ENCODE peak calls at places on chromosomes 11 and 22, in six cellular contexts. P is fibroblast of the aortic adventitia, C is choroid plexus epithelial cell, Z is neural crest cell, N is mammary epithelial cell, M is cardiac muscle cell. J is an unnamed sample.

GRCh38 chr11:105244157-105244820 is 104.7 kb upstream of the CARD18 start:
- DNase-seq in P (peak; percentile 91), C (peak; percentile 97), Z (no peak), N (peak; percentile 79), M (peak; percentile 57), J (peak; percentile 89)

GRCh38 chr11:70901951-70902521 is 350.3 kb downstream of the SHANK2 start:
- DNase-seq in P (no peak), C (no peak), Z (no peak), N (no peak), M (no peak), J (no peak)

GRCh38 chr22:42978453-42979103 is 36.4 kb downstream of the PACSIN2 start:
- DNase-seq in P (peak; percentile 96), C (no peak), Z (no peak), N (peak; percentile 87), M (no peak), J (no peak)

GRCh38 chr22:46119093-46119728 is 31.1 kb upstream of the PPARA start:
- DNase-seq in P (no peak), C (no peak), Z (no peak), N (no peak), M (no peak), J (no peak)

GRCh38 chr22:42436402-42436801 is 4.2 kb upstream of the NFAM1 start:
- DNase-seq in P (no peak), C (no peak), Z (no peak), N (no peak), M (no peak), J (no peak)

GRCh38 chr11:70948855-70949551 is 303.4 kb downstream of the SHANK2 start:
- DNase-seq in P (no peak), C (no peak), Z (no peak), N (no peak), M (no peak), J (no peak)

GRCh38 chr22:19448076-19448607 is 631 bp upstream of the C22orf39 start:
- DNase-seq in P (peak; percentile 65), C (peak; percentile 92), Z (no peak), N (peak; percentile 35), M (peak; percentile 67), J (no peak)

GRCh38 chr22:37469416-37470086 is 16.6 kb downstream of the MFNG start:
- DNase-seq in P (no peak), C (no peak), Z (no peak), N (no peak), M (no peak), J (no peak)

GRCh38 chr22:47552541-47553205 is 790.2 kb downstream of the TBC1D22A start:
- DNase-seq in P (no peak), C (no peak), Z (no peak), N (no peak), M (no peak), J (no peak)

GRCh38 chr11:75896843-75897419 is 81.9 kb downstream of the UVRAG start:
- DNase-seq in P (peak; percentile 75), C (peak; percentile 66), Z (no peak), N (peak; percentile 35), M (peak; percentile 52), J (peak; percentile 21)

GRCh38 chr11:106456651-106457050 is 379.2 kb downstream of the AASDHPPT start:
- DNase-seq in P (peak; percentile 48), C (no peak), Z (no peak), N (peak; percentile 70), M (no peak), J (no peak)

GRCh38 chr22:22720201-22720723 is 75.8 kb downstream of the GGTLC2 start:
- DNase-seq in P (peak; percentile 51), C (peak; percentile 79), Z (peak; percentile 42), N (no peak), M (no peak), J (peak; percentile 21)

GRCh38 chr11:8092587-8093424 is 11.8 kb downstream of the TUB start:
- DNase-seq in P (peak; percentile 77), C (peak; percentile 82), Z (peak; percentile 50), N (peak; percentile 48), M (peak; percentile 66), J (peak; percentile 31)

GRCh38 chr11:33329705-33330329 is 72.6 kb downstream of the HIPK3 start:
- DNase-seq in P (peak; percentile 83), C (peak; percentile 86), Z (peak; percentile 12), N (peak; percentile 55), M (peak; percentile 71), J (peak; percentile 31)

GRCh38 chr11:1880746-1881441 is 10.8 kb downstream of the PRR33 start:
- DNase-seq in P (no peak), C (no peak), Z (no peak), N (no peak), M (no peak), J (no peak)

GRCh38 chr22:16968218-16968595 is 39.8 kb downstream of the GAB4 start:
- DNase-seq in P (no peak), C (no peak), Z (no peak), N (no peak), M (no peak), J (no peak)

GRCh38 chr11:2651826-2652237 is 48.0 kb downstream of the KCNQ1OT1 start:
- DNase-seq in P (no peak), C (no peak), Z (no peak), N (no peak), M (no peak), J (no peak)

GRCh38 chr11:108886608-108887007 is 221.7 kb downstream of the DDX10 start:
- DNase-seq in P (peak; percentile 48), C (peak; percentile 70), Z (no peak), N (no peak), M (no peak), J (no peak)

GRCh38 chr11:92707173-92707619 is 262.3 kb upstream of the MTNR1B start:
- DNase-seq in P (peak; percentile 25), C (peak; percentile 1), Z (no peak), N (peak; percentile 98), M (no peak), J (no peak)

GRCh38 chr11:75346912-75347647 is 4.4 kb downstream of the ARRB1 start:
- DNase-seq in P (peak; percentile 78), C (peak; percentile 59), Z (no peak), N (no peak), M (no peak), J (no peak)

GRCh38 chr11:69429716-69430491 is 51.6 kb upstream of the LINC01488 start:
- DNase-seq in P (no peak), C (no peak), Z (no peak), N (no peak), M (no peak), J (no peak)

GRCh38 chr22:28801845-28802594 is 1.7 kb upstream of the XBP1 start:
- DNase-seq in P (no peak), C (no peak), Z (no peak), N (no peak), M (no peak), J (no peak)

GRCh38 chr22:24953294-24954113 is 988 bp downstream of the KIAA1671 start:
- DNase-seq in P (no peak), C (no peak), Z (no peak), N (no peak), M (peak; percentile 50), J (no peak)

GRCh38 chr11:128297111-128297651 is 290.2 kb downstream of the ETS1 start:
- DNase-seq in P (no peak), C (no peak), Z (no peak), N (no peak), M (no peak), J (no peak)

GRCh38 chr11:132335311-132335710 is 964.9 kb downstream of the NTM start:
- DNase-seq in P (no peak), C (no peak), Z (no peak), N (no peak), M (no peak), J (no peak)

GRCh38 chr11:58576792-58577440 is 1.3 kb upstream of the LPXN start:
- DNase-seq in P (peak; percentile 78), C (peak; percentile 69), Z (no peak), N (peak; percentile 35), M (no peak), J (no peak)

GRCh38 chr11:30798547-30799236 is 212.5 kb upstream of the MPPED2 start:
- DNase-seq in P (no peak), C (no peak), Z (no peak), N (no peak), M (no peak), J (no peak)

GRCh38 chr11:119652907-119653659 is 75.9 kb downstream of the NECTIN1 start:
- DNase-seq in P (no peak), C (no peak), Z (no peak), N (no peak), M (no peak), J (no peak)

GRCh38 chr11:56509439-56509838 is 18.3 kb upstream of the OR5M8 start:
- DNase-seq in P (no peak), C (no peak), Z (no peak), N (no peak), M (no peak), J (no peak)

DNA sequence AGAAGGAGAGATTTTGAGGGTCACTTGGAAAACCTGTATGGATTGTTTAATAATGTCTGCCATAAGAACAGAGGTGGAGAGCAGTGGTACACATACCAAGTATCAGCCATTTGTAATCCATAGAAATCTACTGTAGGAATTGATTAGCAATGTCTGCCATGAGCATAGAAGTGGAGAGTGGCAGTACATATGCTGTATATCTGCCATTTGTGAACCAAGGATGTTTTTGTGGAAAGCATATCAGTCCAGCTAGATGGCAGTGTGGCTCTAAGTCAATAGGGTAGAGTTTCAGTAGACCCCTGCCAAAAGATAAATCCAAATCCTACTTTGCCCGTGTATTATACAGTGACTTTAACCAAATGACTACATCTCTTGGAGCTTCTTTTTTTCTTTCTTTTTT is 82.9 kb upstream of the SEZ6L start:
- DNase-seq in P (no peak), C (no peak), Z (no peak), N (no peak), M (no peak), J (no peak)
- TF ChIP-seq CTCF in P (no peak), C (no peak), Z (no peak), N (no peak), M (no peak), J (no peak)

DNA sequence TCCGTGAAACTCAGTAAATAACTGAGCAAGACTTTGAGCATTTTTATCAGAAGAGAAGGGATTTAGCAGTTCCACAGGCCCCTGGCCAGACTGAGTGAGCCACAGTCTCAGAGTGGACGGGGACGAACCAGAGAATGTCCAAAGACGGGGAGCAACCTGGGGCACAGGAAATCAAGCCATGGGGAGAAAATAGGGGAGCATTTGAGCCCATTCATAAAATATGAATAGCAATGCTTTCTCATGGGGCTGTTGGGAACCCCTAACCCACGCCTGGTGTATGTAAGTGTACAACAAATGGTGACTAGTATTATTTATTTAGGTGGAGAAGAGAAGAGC is 3.6 kb upstream of the VSIG10L2 start:
- DNase-seq in P (no peak), C (no peak), Z (no peak), N (no peak), M (no peak), J (no peak)
- TF ChIP-seq CTCF in P (no peak), C (no peak), Z (peak; percentile 10), N (no peak), M (no peak), J (no peak)

GRCh38 chr11:61109671-61110070 is 7.4 kb downstream of the CD5 start:
- DNase-seq in P (no peak), C (no peak), Z (no peak), N (no peak), M (no peak), J (no peak)
- TF ChIP-seq CTCF in P (no peak), C (no peak), Z (no peak), N (no peak), M (no peak), J (no peak)

DNA sequence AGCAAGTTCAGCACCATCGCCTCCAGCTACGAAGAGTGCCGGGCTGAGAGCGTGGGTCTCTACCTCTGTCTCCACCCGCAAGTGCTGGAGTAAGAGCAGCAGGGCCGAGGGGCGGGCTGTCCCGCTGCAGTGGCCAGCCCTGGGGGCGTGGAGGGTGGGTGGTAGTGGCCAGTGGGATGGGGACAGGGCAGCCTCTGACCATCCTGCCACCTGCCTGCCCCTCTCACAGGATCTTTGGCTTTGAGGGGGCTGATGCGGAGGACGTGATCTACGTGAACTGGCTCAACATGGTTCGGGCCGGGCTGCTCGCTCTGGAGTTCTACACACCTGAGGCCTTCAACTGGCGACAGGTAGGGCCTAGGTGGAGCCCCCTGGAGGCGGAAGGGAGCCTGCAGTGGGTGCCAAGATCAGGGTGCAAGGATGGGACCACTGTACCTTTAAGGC is 15.0 kb upstream of the BBS1 start:
- DNase-seq in P (no peak), C (no peak), Z (no peak), N (no peak), M (no peak), J (no peak)
- TF ChIP-seq CTCF in P (peak; percentile 22), C (peak; percentile 43), Z (peak; percentile 39), N (peak; percentile 28), M (peak; percentile 11), J (peak; percentile 47)

J was measured in HFF-Myc.